ENCODE peak calls at places on chromosomes 13 and 19, in ten cellular contexts. One of them, this sample, is unnamed.

GRCh38 chr13:26967119-26968038 is 204.2 kb downstream of the USP12 start:
- DNase-seq in epithelial cell of esophagus: no peak
- DNase-seq in BJ: no peak
- DNase-seq in CD8-positive, alpha-beta T cell: no peak
- DNase-seq in heart right ventricle: peak
- DNase-seq in HFF-Myc: peak
- DNase-seq in fibroblast of pulmonary artery: peak
- DNase-seq in transverse colon: no peak
- DNase-seq in bronchial epithelial cell: no peak
- DNase-seq in tibial nerve: no peak
- DNase-seq in this sample: no peak

GRCh38 chr19:7789447-7789846 is 26.4 kb downstream of the CLEC4M start:
- DNase-seq in fibroblast of pulmonary artery: no peak
- DNase-seq in tibial nerve: no peak
- DNase-seq in bronchial epithelial cell: no peak
- DNase-seq in transverse colon: peak
- DNase-seq in BJ: no peak
- DNase-seq in HFF-Myc: no peak
- DNase-seq in epithelial cell of esophagus: no peak
- DNase-seq in heart right ventricle: no peak
- DNase-seq in CD8-positive, alpha-beta T cell: no peak
- DNase-seq in this sample: no peak

GRCh38 chr13:53048880-53049279 is 20.3 kb downstream of the OLFM4 start:
- DNase-seq in tibial nerve: no peak
- DNase-seq in HFF-Myc: no peak
- DNase-seq in CD8-positive, alpha-beta T cell: no peak
- DNase-seq in bronchial epithelial cell: no peak
- DNase-seq in epithelial cell of esophagus: no peak
- DNase-seq in fibroblast of pulmonary artery: no peak
- DNase-seq in transverse colon: no peak
- DNase-seq in heart right ventricle: no peak
- DNase-seq in BJ: no peak
- DNase-seq in this sample: no peak

GRCh38 chr19:38213911-38214625 is 10.0 kb downstream of the DPF1 start:
- DNase-seq in BJ: no peak
- DNase-seq in bronchial epithelial cell: no peak
- DNase-seq in heart right ventricle: no peak
- DNase-seq in tibial nerve: no peak
- DNase-seq in transverse colon: no peak
- DNase-seq in epithelial cell of esophagus: peak
- DNase-seq in CD8-positive, alpha-beta T cell: peak
- DNase-seq in fibroblast of pulmonary artery: peak
- DNase-seq in HFF-Myc: peak
- DNase-seq in this sample: peak

GRCh38 chr13:106376411-106377112 is 158.9 kb downstream of the EFNB2 start:
- DNase-seq in BJ: peak
- DNase-seq in HFF-Myc: peak
- DNase-seq in epithelial cell of esophagus: peak
- DNase-seq in CD8-positive, alpha-beta T cell: no peak
- DNase-seq in fibroblast of pulmonary artery: peak
- DNase-seq in bronchial epithelial cell: peak
- DNase-seq in transverse colon: no peak
- DNase-seq in heart right ventricle: no peak
- DNase-seq in tibial nerve: no peak
- DNase-seq in this sample: peak

GRCh38 chr19:46813570-46814358 is 25.4 kb upstream of the SLC1A5 start:
- DNase-seq in bronchial epithelial cell: peak
- DNase-seq in BJ: no peak
- DNase-seq in epithelial cell of esophagus: peak
- DNase-seq in heart right ventricle: peak
- DNase-seq in tibial nerve: peak
- DNase-seq in CD8-positive, alpha-beta T cell: no peak
- DNase-seq in transverse colon: peak
- DNase-seq in HFF-Myc: no peak
- DNase-seq in fibroblast of pulmonary artery: peak
- DNase-seq in this sample: no peak

GRCh38 chr13:80530902-80531301 is 190.0 kb upstream of the SPRY2 start:
- DNase-seq in epithelial cell of esophagus: no peak
- DNase-seq in bronchial epithelial cell: no peak
- DNase-seq in CD8-positive, alpha-beta T cell: no peak
- DNase-seq in BJ: no peak
- DNase-seq in tibial nerve: no peak
- DNase-seq in fibroblast of pulmonary artery: no peak
- DNase-seq in HFF-Myc: no peak
- DNase-seq in heart right ventricle: no peak
- DNase-seq in transverse colon: no peak
- DNase-seq in this sample: no peak

GRCh38 chr13:45367358-45367757 is 26.4 kb upstream of the TPT1 start:
- DNase-seq in epithelial cell of esophagus: peak
- DNase-seq in bronchial epithelial cell: peak
- DNase-seq in tibial nerve: no peak
- DNase-seq in fibroblast of pulmonary artery: peak
- DNase-seq in heart right ventricle: peak
- DNase-seq in BJ: peak
- DNase-seq in CD8-positive, alpha-beta T cell: peak
- DNase-seq in HFF-Myc: peak
- DNase-seq in transverse colon: peak
- DNase-seq in this sample: peak

GRCh38 chr13:60788156-60788829 is 391.3 kb downstream of the TDRD3 start:
- DNase-seq in BJ: no peak
- DNase-seq in epithelial cell of esophagus: peak
- DNase-seq in bronchial epithelial cell: peak
- DNase-seq in heart right ventricle: peak
- DNase-seq in HFF-Myc: no peak
- DNase-seq in transverse colon: no peak
- DNase-seq in tibial nerve: no peak
- DNase-seq in CD8-positive, alpha-beta T cell: no peak
- DNase-seq in fibroblast of pulmonary artery: peak
- DNase-seq in this sample: no peak

GRCh38 chr19:1318678-1319471 is 33.2 kb downstream of the EFNA2 start:
- DNase-seq in bronchial epithelial cell: no peak
- DNase-seq in epithelial cell of esophagus: no peak
- DNase-seq in fibroblast of pulmonary artery: no peak
- DNase-seq in HFF-Myc: no peak
- DNase-seq in transverse colon: no peak
- DNase-seq in heart right ventricle: no peak
- DNase-seq in tibial nerve: no peak
- DNase-seq in BJ: no peak
- DNase-seq in CD8-positive, alpha-beta T cell: no peak
- DNase-seq in this sample: no peak
- H3K4me3 ChIP-seq in bronchial epithelial cell: no peak
- H3K4me3 ChIP-seq in epithelial cell of esophagus: no peak
- H3K4me3 ChIP-seq in fibroblast of pulmonary artery: no peak
- H3K4me3 ChIP-seq in HFF-Myc: no peak
- H3K4me3 ChIP-seq in transverse colon: no peak
- H3K4me3 ChIP-seq in heart right ventricle: no peak
- H3K4me3 ChIP-seq in tibial nerve: no peak
- H3K4me3 ChIP-seq in BJ: no peak
- H3K4me3 ChIP-seq in CD8-positive, alpha-beta T cell: no peak
- H3K4me3 ChIP-seq in this sample: no peak

GRCh38 chr13:28425796-28426195 is 69.1 kb downstream of the FLT1 start:
- DNase-seq in bronchial epithelial cell: no peak
- DNase-seq in tibial nerve: no peak
- DNase-seq in transverse colon: no peak
- DNase-seq in heart right ventricle: no peak
- DNase-seq in CD8-positive, alpha-beta T cell: no peak
- DNase-seq in fibroblast of pulmonary artery: no peak
- DNase-seq in epithelial cell of esophagus: no peak
- DNase-seq in BJ: no peak
- DNase-seq in HFF-Myc: no peak
- DNase-seq in this sample: no peak

GRCh38 chr13:28434934-28435333 is 60.0 kb downstream of the FLT1 start:
- DNase-seq in BJ: no peak
- DNase-seq in bronchial epithelial cell: no peak
- DNase-seq in CD8-positive, alpha-beta T cell: no peak
- DNase-seq in fibroblast of pulmonary artery: no peak
- DNase-seq in HFF-Myc: no peak
- DNase-seq in epithelial cell of esophagus: no peak
- DNase-seq in tibial nerve: no peak
- DNase-seq in transverse colon: no peak
- DNase-seq in heart right ventricle: no peak
- DNase-seq in this sample: no peak

GRCh38 chr13:28429685-28430290 is 65.1 kb downstream of the FLT1 start:
- DNase-seq in heart right ventricle: no peak
- DNase-seq in epithelial cell of esophagus: no peak
- DNase-seq in tibial nerve: no peak
- DNase-seq in bronchial epithelial cell: no peak
- DNase-seq in CD8-positive, alpha-beta T cell: no peak
- DNase-seq in HFF-Myc: no peak
- DNase-seq in BJ: no peak
- DNase-seq in transverse colon: peak
- DNase-seq in fibroblast of pulmonary artery: peak
- DNase-seq in this sample: no peak

GRCh38 chr13:28429096-28429495 is 65.8 kb downstream of the FLT1 start:
- DNase-seq in BJ: no peak
- DNase-seq in tibial nerve: no peak
- DNase-seq in epithelial cell of esophagus: no peak
- DNase-seq in fibroblast of pulmonary artery: no peak
- DNase-seq in heart right ventricle: no peak
- DNase-seq in HFF-Myc: no peak
- DNase-seq in CD8-positive, alpha-beta T cell: no peak
- DNase-seq in bronchial epithelial cell: no peak
- DNase-seq in transverse colon: no peak
- DNase-seq in this sample: no peak
- TF ChIP-seq CTCF in BJ: no peak
- TF ChIP-seq CTCF in tibial nerve: no peak
- TF ChIP-seq CTCF in epithelial cell of esophagus: no peak
- TF ChIP-seq CTCF in fibroblast of pulmonary artery: no peak
- TF ChIP-seq CTCF in heart right ventricle: no peak
- TF ChIP-seq CTCF in HFF-Myc: no peak
- TF ChIP-seq CTCF in CD8-positive, alpha-beta T cell: no peak
- TF ChIP-seq CTCF in bronchial epithelial cell: no peak
- TF ChIP-seq CTCF in transverse colon: no peak
- TF ChIP-seq CTCF in this sample: no peak

GRCh38 chr13:98717256-98717655 is 35.2 kb downstream of the SLC15A1 start:
- DNase-seq in CD8-positive, alpha-beta T cell: no peak
- DNase-seq in tibial nerve: no peak
- DNase-seq in epithelial cell of esophagus: no peak
- DNase-seq in BJ: no peak
- DNase-seq in transverse colon: no peak
- DNase-seq in fibroblast of pulmonary artery: no peak
- DNase-seq in heart right ventricle: no peak
- DNase-seq in HFF-Myc: no peak
- DNase-seq in bronchial epithelial cell: peak
- DNase-seq in this sample: no peak

GRCh38 chr13:98717891-98718290 is 34.6 kb downstream of the SLC15A1 start:
- DNase-seq in bronchial epithelial cell: no peak
- DNase-seq in CD8-positive, alpha-beta T cell: no peak
- DNase-seq in tibial nerve: no peak
- DNase-seq in transverse colon: no peak
- DNase-seq in epithelial cell of esophagus: no peak
- DNase-seq in heart right ventricle: no peak
- DNase-seq in HFF-Myc: no peak
- DNase-seq in BJ: no peak
- DNase-seq in fibroblast of pulmonary artery: no peak
- DNase-seq in this sample: no peak

GRCh38 chr13:98719527-98720250 is 32.8 kb downstream of the SLC15A1 start:
- DNase-seq in tibial nerve: no peak
- DNase-seq in HFF-Myc: no peak
- DNase-seq in heart right ventricle: no peak
- DNase-seq in BJ: no peak
- DNase-seq in CD8-positive, alpha-beta T cell: no peak
- DNase-seq in transverse colon: no peak
- DNase-seq in fibroblast of pulmonary artery: no peak
- DNase-seq in bronchial epithelial cell: no peak
- DNase-seq in epithelial cell of esophagus: no peak
- DNase-seq in this sample: no peak

GRCh38 chr13:98721825-98722510 is 30.5 kb downstream of the SLC15A1 start:
- DNase-seq in transverse colon: no peak
- DNase-seq in bronchial epithelial cell: peak
- DNase-seq in epithelial cell of esophagus: peak
- DNase-seq in heart right ventricle: no peak
- DNase-seq in HFF-Myc: no peak
- DNase-seq in tibial nerve: no peak
- DNase-seq in BJ: no peak
- DNase-seq in fibroblast of pulmonary artery: no peak
- DNase-seq in CD8-positive, alpha-beta T cell: no peak
- DNase-seq in this sample: no peak

DNA sequence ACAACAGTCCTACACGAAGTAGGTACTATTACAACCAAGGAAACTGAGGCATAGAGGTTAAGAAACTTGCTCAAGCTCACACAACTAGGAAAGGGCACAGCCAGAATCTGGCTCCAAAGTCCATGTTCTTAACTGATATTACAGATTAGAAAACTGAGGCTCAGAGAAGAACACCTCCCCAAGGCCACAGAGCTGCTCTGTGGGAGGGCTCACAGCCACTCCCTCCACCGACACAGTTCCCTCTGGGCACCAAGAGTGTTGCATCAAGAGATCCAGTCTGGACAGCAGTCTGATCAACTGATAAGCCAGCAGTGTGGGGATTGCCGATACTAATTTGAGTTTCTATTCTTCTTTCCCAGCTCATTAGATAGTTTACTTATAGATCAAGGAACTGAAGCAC is 29.5 kb downstream of the SLC15A1 start:
- DNase-seq in transverse colon: no peak
- DNase-seq in heart right ventricle: no peak
- DNase-seq in HFF-Myc: no peak
- DNase-seq in epithelial cell of esophagus: peak
- DNase-seq in tibial nerve: no peak
- DNase-seq in fibroblast of pulmonary artery: no peak
- DNase-seq in bronchial epithelial cell: peak
- DNase-seq in BJ: no peak
- DNase-seq in CD8-positive, alpha-beta T cell: no peak
- DNase-seq in this sample: no peak
- H3K4me3 ChIP-seq in transverse colon: no peak
- H3K4me3 ChIP-seq in heart right ventricle: no peak
- H3K4me3 ChIP-seq in HFF-Myc: no peak
- H3K4me3 ChIP-seq in epithelial cell of esophagus: no peak
- H3K4me3 ChIP-seq in tibial nerve: no peak
- H3K4me3 ChIP-seq in fibroblast of pulmonary artery: no peak
- H3K4me3 ChIP-seq in bronchial epithelial cell: no peak
- H3K4me3 ChIP-seq in BJ: no peak
- H3K4me3 ChIP-seq in CD8-positive, alpha-beta T cell: no peak
- H3K4me3 ChIP-seq in this sample: no peak

DNA sequence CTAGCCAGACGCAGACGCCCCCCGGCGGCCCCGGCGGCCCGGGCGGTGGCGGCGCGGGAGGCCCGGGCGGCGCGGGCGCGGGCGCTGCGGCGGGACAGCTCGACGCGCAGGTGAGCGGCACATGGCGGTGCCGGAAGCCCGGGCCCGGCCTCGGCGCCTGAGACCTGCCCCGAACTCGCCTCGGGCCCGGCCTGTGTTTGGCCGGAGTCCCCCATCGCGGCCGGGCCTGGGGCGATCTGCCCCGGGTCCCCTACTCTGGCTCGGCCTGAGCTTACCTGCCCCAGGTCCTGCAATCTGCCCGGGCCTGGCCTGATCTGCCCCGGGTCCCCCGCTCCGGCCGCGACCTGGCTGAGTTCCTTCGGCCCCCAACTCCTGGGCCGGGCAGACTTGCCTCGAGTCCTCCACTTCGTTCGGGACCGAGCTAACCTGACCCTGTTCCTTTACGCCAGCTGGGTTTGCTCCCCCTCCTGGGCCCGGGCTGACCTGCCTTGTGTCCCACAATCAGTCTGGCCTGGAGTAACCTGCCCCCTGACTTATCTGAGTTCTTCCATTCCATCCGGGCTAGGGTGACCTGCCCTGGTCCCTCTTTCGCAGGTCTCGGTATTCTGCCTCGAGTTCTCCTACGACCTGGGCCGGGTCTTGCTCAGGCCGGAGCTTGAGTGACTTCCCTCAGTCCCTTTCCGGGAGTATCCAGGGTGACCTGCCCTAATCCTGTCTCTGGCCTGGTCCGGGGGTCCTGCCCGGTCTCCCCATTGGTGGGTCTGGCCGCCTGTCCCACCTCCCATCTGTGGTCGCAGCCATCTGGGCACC is 777 bp downstream of the UPF1 start:
- DNase-seq in CD8-positive, alpha-beta T cell: peak
- DNase-seq in fibroblast of pulmonary artery: no peak
- DNase-seq in epithelial cell of esophagus: peak
- DNase-seq in tibial nerve: no peak
- DNase-seq in HFF-Myc: no peak
- DNase-seq in BJ: no peak
- DNase-seq in heart right ventricle: no peak
- DNase-seq in transverse colon: peak
- DNase-seq in bronchial epithelial cell: no peak
- DNase-seq in this sample: no peak
- TF ChIP-seq CTCF in CD8-positive, alpha-beta T cell: no peak
- TF ChIP-seq CTCF in fibroblast of pulmonary artery: no peak
- TF ChIP-seq CTCF in epithelial cell of esophagus: peak
- TF ChIP-seq CTCF in tibial nerve: no peak
- TF ChIP-seq CTCF in HFF-Myc: no peak
- TF ChIP-seq CTCF in BJ: peak
- TF ChIP-seq CTCF in heart right ventricle: no peak
- TF ChIP-seq CTCF in transverse colon: no peak
- TF ChIP-seq CTCF in bronchial epithelial cell: peak
- TF ChIP-seq CTCF in this sample: peak

This sample was measured in epithelial cell of proximal tubule.